ENCODE peak calls at places on chromosomes 3 and 15, in six cellular contexts. P is non-pigmented ciliary epithelial cell, X is HT1080, A is GM23248, D is ureter, K is H9. Q is an unnamed sample.

GRCh38 chr3:45035441-45036301 is 9.6 kb downstream of the CLEC3B start:
- DNase-seq in P (no peak), X (no peak), A (no peak), D (peak; percentile 67), K (peak; percentile 56), Q (no peak)

GRCh38 chr15:89817701-89818280 is 3.1 kb upstream of the ANPEP start:
- DNase-seq in P (no peak), X (no peak), A (peak; percentile 66), D (no peak), K (no peak), Q (no peak)

GRCh38 chr3:159766563-159767185 is 222.0 kb upstream of the IL12A start:
- DNase-seq in P (no peak), X (peak; percentile 67), A (peak; percentile 76), D (no peak), K (peak; percentile 38), Q (peak; percentile 46)

GRCh38 chr3:57112206-57112605 is 51.7 kb downstream of the SPATA12 start:
- DNase-seq in P (no peak), X (peak; percentile 43), A (no peak), D (no peak), K (peak; percentile 52), Q (no peak)

GRCh38 chr15:52252781-52253180 is 42.8 kb downstream of the MYO5C start:
- DNase-seq in P (peak; percentile 83), X (peak; percentile 95), A (peak; percentile 96), D (no peak), K (no peak), Q (peak; percentile 92)

GRCh38 chr3:73719413-73719831 is 94.7 kb upstream of the PDZRN3 start:
- DNase-seq in P (no peak), X (no peak), A (peak; percentile 52), D (no peak), K (no peak), Q (no peak)

GRCh38 chr3:31421280-31422048 is 111.3 kb upstream of the STT3B start:
- DNase-seq in P (no peak), X (no peak), A (no peak), D (no peak), K (no peak), Q (no peak)

GRCh38 chr3:181133832-181134231 is 144.3 kb upstream of the DNAJC19 start:
- DNase-seq in P (no peak), X (no peak), A (no peak), D (no peak), K (no peak), Q (no peak)

GRCh38 chr3:51083490-51083889 is 301.6 kb upstream of the MANF start:
- DNase-seq in P (no peak), X (no peak), A (no peak), D (no peak), K (no peak), Q (no peak)

GRCh38 chr3:63914312-63914711 is 2.1 kb upstream of the SCAANT1 start:
- DNase-seq in P (no peak), X (no peak), A (peak; percentile 69), D (peak; percentile 70), K (no peak), Q (peak; percentile 11)

GRCh38 chr3:9986230-9986725 is 363 bp downstream of the EMC3 start:
- DNase-seq in P (no peak), X (no peak), A (no peak), D (no peak), K (no peak), Q (no peak)

GRCh38 chr3:65811050-65811766 is 227.5 kb downstream of the MAGI1 start:
- DNase-seq in P (no peak), X (peak; percentile 34), A (peak; percentile 75), D (no peak), K (no peak), Q (no peak)

GRCh38 chr3:35965908-35966307 is 326.6 kb downstream of the ARPP21 start:
- DNase-seq in P (no peak), X (peak; percentile 57), A (peak; percentile 71), D (no peak), K (no peak), Q (peak; percentile 39)

GRCh38 chr3:176159796-176160195 is 1037.5 kb downstream of the TBL1XR1 start:
- DNase-seq in P (no peak), X (peak; percentile 41), A (peak; percentile 1), D (no peak), K (no peak), Q (peak; percentile 6)

GRCh38 chr3:154023148-154023547 is 98.0 kb upstream of the ARHGEF26 start:
- DNase-seq in P (no peak), X (no peak), A (peak; percentile 19), D (no peak), K (no peak), Q (no peak)

GRCh38 chr15:74055804-74056203 is 26.5 kb downstream of the GOLGA6A start:
- DNase-seq in P (no peak), X (no peak), A (no peak), D (no peak), K (no peak), Q (no peak)

GRCh38 chr3:32089476-32089875 is 16.9 kb upstream of the GPD1L start:
- DNase-seq in P (no peak), X (no peak), A (no peak), D (no peak), K (no peak), Q (no peak)

GRCh38 chr3:171543759-171544284 is 83.6 kb upstream of the TNIK start:
- DNase-seq in P (no peak), X (no peak), A (no peak), D (no peak), K (no peak), Q (no peak)

GRCh38 chr3:75140904-75141615 is 523.1 kb upstream of the FRG2C start:
- DNase-seq in P (no peak), X (no peak), A (no peak), D (no peak), K (no peak), Q (no peak)

GRCh38 chr3:65729553-65729952 is 309.2 kb downstream of the MAGI1 start:
- DNase-seq in P (peak; percentile 45), X (no peak), A (peak; percentile 52), D (no peak), K (no peak), Q (peak; percentile 57)

GRCh38 chr3:122936335-122936734 is 91.2 kb downstream of the SEMA5B start:
- DNase-seq in P (no peak), X (no peak), A (no peak), D (no peak), K (no peak), Q (no peak)

Q was measured in HFFc6.